ENCODE peak calls at places on chromosomes 11 and 22, in ten cellular contexts. W, B, M, H, C, A, G, S, Z and K are unnamed samples.

GRCh38 chr11:22163394-22163797 is 29.5 kb upstream of the ANO5 start:
- DNase-seq in S (no peak), A (no peak), B (no peak), C (peak), M (peak), G (no peak), W (no peak), H (no peak), Z (no peak), K (no peak)

GRCh38 chr11:117187428-117187798 is 8.9 kb downstream of the SIDT2 start:
- DNase-seq in S (no peak), M (no peak), A (no peak), Z (no peak), C (no peak), B (no peak), G (no peak), W (no peak), H (no peak), K (no peak)

GRCh38 chr22:44493206-44493605 is 4.8 kb downstream of the RTL6 start:
- DNase-seq in Z (no peak), M (no peak), G (no peak), A (peak), B (no peak), S (no peak), H (no peak), C (no peak), W (no peak), K (no peak)

GRCh38 chr22:46576556-46577351 is 39.3 kb upstream of the CELSR1 start:
- DNase-seq in M (peak), S (peak), W (no peak), C (no peak), A (peak), B (peak), Z (no peak), G (peak), H (peak), K (peak)

GRCh38 chr22:46614070-46614931 is 5.9 kb upstream of the GRAMD4 start:
- DNase-seq in A (peak), Z (no peak), M (no peak), G (no peak), S (peak), C (no peak), B (no peak), H (no peak), W (no peak), K (no peak)

GRCh38 chr22:33756508-33756949 is 163.7 kb downstream of the LARGE1 start:
- DNase-seq in S (no peak), M (no peak), W (no peak), G (no peak), A (no peak), H (no peak), B (no peak), Z (no peak), C (no peak), K (no peak)

GRCh38 chr11:46242462-46242960 is 35.0 kb upstream of the CREB3L1 start:
- DNase-seq in A (no peak), H (no peak), B (no peak), W (no peak), S (no peak), M (no peak), C (no peak), G (no peak), Z (no peak), K (no peak)

GRCh38 chr22:36540867-36541642 is 12.1 kb upstream of the EIF3D start:
- DNase-seq in G (peak), C (peak), W (peak), S (no peak), Z (no peak), M (no peak), H (no peak), A (no peak), B (no peak), K (no peak)

GRCh38 chr11:34426766-34427170 is 12.0 kb upstream of the CAT start:
- DNase-seq in A (no peak), C (no peak), W (no peak), Z (peak), H (no peak), B (peak), G (peak), S (no peak), M (no peak), K (no peak)

GRCh38 chr11:27395556-27396258 is 32.7 kb upstream of the CCDC34 start:
- DNase-seq in Z (no peak), M (no peak), B (peak), G (peak), A (no peak), W (peak), S (no peak), H (no peak), C (no peak), K (no peak)

GRCh38 chr11:113554531-113554930 is 79.3 kb upstream of the DRD2 start:
- DNase-seq in Z (no peak), B (no peak), G (no peak), H (no peak), A (no peak), S (no peak), W (no peak), C (no peak), M (no peak), K (no peak)

GRCh38 chr11:63020671-63021255 is 5.1 kb upstream of the SLC22A8 start:
- DNase-seq in M (no peak), Z (no peak), B (no peak), S (peak), H (no peak), C (peak), G (no peak), A (no peak), W (no peak), K (peak)

GRCh38 chr11:102491969-102492368 is 38.6 kb downstream of the MMP7 start:
- DNase-seq in W (no peak), B (no peak), A (no peak), Z (no peak), H (no peak), S (no peak), M (no peak), G (no peak), C (no peak), K (no peak)

GRCh38 chr11:95585071-95585751 is 204.4 kb downstream of the FAM76B start:
- DNase-seq in B (no peak), H (no peak), G (peak), S (no peak), A (no peak), W (no peak), M (no peak), C (no peak), Z (no peak), K (no peak)

GRCh38 chr22:19735665-19736510 is 12.5 kb downstream of the GP1BB start:
- DNase-seq in C (no peak), M (no peak), H (no peak), S (no peak), W (no peak), G (no peak), B (no peak), A (no peak), Z (no peak), K (no peak)

GRCh38 chr11:35787626-35788025 is 125.1 kb downstream of the TRIM44 start:
- DNase-seq in C (no peak), S (no peak), M (no peak), G (no peak), W (no peak), Z (no peak), A (no peak), H (no peak), B (no peak), K (no peak)

GRCh38 chr11:110518809-110519514 is 89.2 kb downstream of the FDX1 start:
- DNase-seq in Z (no peak), M (no peak), A (no peak), G (peak), C (no peak), S (no peak), B (peak), W (no peak), H (no peak), K (no peak)

GRCh38 chr11:93737904-93738612 is 3.2 kb downstream of the TAF1D start:
- DNase-seq in S (no peak), C (peak), Z (no peak), W (no peak), G (peak), A (no peak), M (no peak), B (no peak), H (no peak), K (no peak)

GRCh38 chr11:34658071-34659015 is 37.5 kb downstream of the EHF start:
- DNase-seq in S (no peak), C (no peak), H (no peak), W (no peak), A (no peak), Z (no peak), M (no peak), G (no peak), B (no peak), K (no peak)

GRCh38 chr22:16783930-16784354 is 41.3 kb downstream of the XKR3 start:
- DNase-seq in S (no peak), W (no peak), M (peak), C (peak), Z (no peak), A (no peak), G (no peak), H (no peak), B (no peak), K (no peak)

GRCh38 chr11:116193321-116194114 is 579.3 kb downstream of the BUD13 start:
- DNase-seq in C (peak), S (no peak), M (no peak), W (peak), B (no peak), Z (peak), A (no peak), G (peak), H (peak), K (no peak)

GRCh38 chr11:130086627-130087026 is 16.9 kb downstream of the APLP2 start:
- DNase-seq in C (no peak), G (no peak), W (no peak), S (no peak), B (no peak), M (no peak), A (no peak), Z (no peak), H (no peak), K (no peak)

GRCh38 chr22:50621491-50621880 is 6.5 kb downstream of the ARSA start:
- DNase-seq in B (no peak), C (no peak), G (peak), H (no peak), S (peak), W (no peak), M (peak), Z (no peak), A (peak), K (no peak)

GRCh38 chr11:45028921-45029680 is 78.4 kb upstream of the TP53I11 start:
- DNase-seq in G (no peak), M (no peak), S (no peak), Z (no peak), H (no peak), C (no peak), W (no peak), B (no peak), A (no peak), K (no peak)

GRCh38 chr22:21624120-21624879 is 5.5 kb downstream of the YDJC start:
- DNase-seq in W (no peak), C (no peak), Z (no peak), B (peak), G (no peak), A (no peak), H (no peak), S (peak), M (peak), K (peak)

GRCh38 chr11:31820438-31820818 is 9.3 kb upstream of the PAX6 start:
- DNase-seq in M (no peak), Z (no peak), H (no peak), W (no peak), G (no peak), S (no peak), C (no peak), B (no peak), A (no peak), K (no peak)

GRCh38 chr11:79340535-79340934 is 100.3 kb downstream of the TENM4 start:
- DNase-seq in M (no peak), S (no peak), W (no peak), Z (no peak), C (no peak), A (no peak), B (no peak), H (no peak), G (no peak), K (no peak)

GRCh38 chr11:120893431-120894206 is 130.3 kb upstream of the TBCEL start:
- DNase-seq in H (no peak), W (no peak), G (no peak), Z (no peak), C (no peak), A (no peak), M (no peak), B (no peak), S (no peak), K (no peak)

GRCh38 chr11:74739546-74740270 is 8.5 kb upstream of the CHRDL2 start:
- DNase-seq in C (peak), S (peak), G (peak), B (peak), Z (no peak), M (peak), W (no peak), H (peak), A (peak), K (no peak)

GRCh38 chr22:24845036-24845918 is 39.3 kb downstream of the SGSM1 start:
- DNase-seq in A (no peak), S (peak), G (peak), W (no peak), B (peak), H (no peak), Z (no peak), C (peak), M (peak), K (no peak)

GRCh38 chr22:21702700-21703683 is 32.6 kb downstream of the YPEL1 start:
- DNase-seq in Z (no peak), C (no peak), G (no peak), S (no peak), M (no peak), B (no peak), H (no peak), A (no peak), W (no peak), K (no peak)

GRCh38 chr11:128765571-128766530 is 72.0 kb downstream of the FLI1 start:
- DNase-seq in B (no peak), A (no peak), H (no peak), Z (no peak), C (no peak), M (no peak), S (no peak), G (peak), W (no peak), K (no peak)

GRCh38 chr22:23509571-23510302 is 70.4 kb downstream of the IGLL1 start:
- DNase-seq in M (no peak), Z (no peak), B (no peak), C (peak), G (peak), W (no peak), S (no peak), A (no peak), H (no peak), K (no peak)